ENCODE peak calls at places on chromosomes 6 and 20, in six cellular contexts. C is ascending aorta, I is heart left ventricle, W is AG04450, H is ovary, O is cardiac muscle cell. S is an unnamed sample.

GRCh38 chr6:26155066-26155925 is 68.1 kb downstream of the HFE start:
- DNase-seq in C (no peak), I (peak), W (no peak), H (peak), O (peak), S (no peak)

GRCh38 chr6:38476141-38476540 is 163.6 kb downstream of the BTBD9 start:
- DNase-seq in C (no peak), I (no peak), W (no peak), H (no peak), O (no peak), S (peak)

GRCh38 chr6:66508433-66508832 is 801.4 kb upstream of the EYS start:
- DNase-seq in C (no peak), I (no peak), W (peak), H (no peak), O (no peak), S (no peak)

GRCh38 chr6:150202404-150202803 is 59.6 kb downstream of the PPP1R14C start:
- DNase-seq in C (no peak), I (peak), W (no peak), H (no peak), O (no peak), S (no peak)

GRCh38 chr20:25072226-25072811 is 9.6 kb downstream of the VSX1 start:
- DNase-seq in C (peak), I (peak), W (no peak), H (no peak), O (peak), S (no peak)

GRCh38 chr6:64013061-64013410 is 377.4 kb downstream of the PHF3 start:
- DNase-seq in C (no peak), I (no peak), W (no peak), H (no peak), O (peak), S (no peak)

GRCh38 chr6:125944434-125944816 is 12.1 kb upstream of the HINT3 start:
- DNase-seq in C (peak), I (peak), W (no peak), H (peak), O (peak), S (no peak)

GRCh38 chr20:63378626-63379025 is 17.5 kb upstream of the CHRNA4 start:
- DNase-seq in C (no peak), I (no peak), W (no peak), H (no peak), O (no peak), S (no peak)

GRCh38 chr6:10441004-10441654 is 26.3 kb upstream of the TFAP2A start:
- DNase-seq in C (no peak), I (no peak), W (peak), H (no peak), O (peak), S (peak)

GRCh38 chr6:50927816-50928215 is 109.1 kb downstream of the TFAP2B start:
- DNase-seq in C (no peak), I (no peak), W (no peak), H (no peak), O (no peak), S (no peak)

GRCh38 chr6:6461138-6461537 is 127.4 kb upstream of the LY86 start:
- DNase-seq in C (no peak), I (no peak), W (no peak), H (no peak), O (no peak), S (no peak)

GRCh38 chr20:39986231-39986904 is 702.7 kb downstream of the MAFB start:
- DNase-seq in C (peak), I (peak), W (no peak), H (peak), O (peak), S (no peak)

GRCh38 chr6:72363844-72364740 is 257.8 kb upstream of the KCNQ5 start:
- DNase-seq in C (peak), I (no peak), W (peak), H (no peak), O (peak), S (peak)

GRCh38 chr6:15207923-15208322 is 37.9 kb upstream of the JARID2 start:
- DNase-seq in C (no peak), I (no peak), W (no peak), H (no peak), O (peak), S (no peak)

GRCh38 chr6:94190030-94190429 is 770.7 kb upstream of the EPHA7 start:
- DNase-seq in C (no peak), I (no peak), W (no peak), H (no peak), O (no peak), S (no peak)

DNA sequence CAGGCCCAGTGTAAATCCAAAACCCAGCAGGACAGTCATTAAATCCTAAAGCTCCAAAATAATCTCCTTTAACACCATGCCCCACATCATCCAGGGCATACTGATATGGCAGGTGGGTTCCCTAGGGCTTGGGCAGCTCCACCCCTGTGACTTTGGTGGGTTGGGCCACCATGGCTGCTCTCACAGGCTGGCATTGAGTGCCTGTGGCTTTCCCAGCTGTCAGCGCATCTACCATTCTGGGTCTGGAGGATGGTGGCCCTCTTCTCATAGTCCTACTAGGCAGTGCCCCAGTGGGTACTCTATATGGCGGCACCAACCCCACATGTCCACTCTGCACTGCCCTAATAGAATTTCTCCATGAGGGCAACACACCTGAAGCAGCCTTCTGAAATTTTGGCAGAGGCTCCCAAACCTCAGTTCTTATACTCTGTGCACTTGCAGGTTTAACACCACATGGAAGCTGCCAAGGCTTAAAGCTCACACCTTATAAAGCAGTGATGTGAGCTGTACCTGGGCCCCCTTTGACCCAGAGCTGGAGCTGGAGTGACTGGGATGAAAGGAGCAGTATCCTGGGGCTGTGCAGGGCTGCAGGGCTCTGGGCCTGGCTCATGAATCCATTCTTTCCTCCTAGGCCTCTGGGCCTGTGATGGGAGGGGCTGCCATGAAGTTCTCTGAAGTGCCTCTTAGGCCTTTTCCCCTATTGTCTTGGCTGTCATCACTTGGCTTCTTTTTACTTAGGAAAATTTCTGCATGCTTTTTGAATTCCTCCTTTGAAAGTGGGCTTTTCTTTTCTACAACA is 765.5 kb upstream of the EPHA7 start:
- DNase-seq in C (no peak), I (no peak), W (no peak), H (no peak), O (no peak), S (no peak)
- H3K4me3 ChIP-seq in C (no peak), I (no peak), W (no peak), H (no peak), O (no peak), S (no peak)

GRCh38 chr6:111237757-111238260 is 150.5 kb downstream of the SLC16A10 start:
- DNase-seq in C (no peak), I (no peak), W (no peak), H (no peak), O (no peak), S (no peak)
- TF ChIP-seq CTCF in C (no peak), I (no peak), W (no peak), H (no peak), O (no peak), S (no peak)

DNA sequence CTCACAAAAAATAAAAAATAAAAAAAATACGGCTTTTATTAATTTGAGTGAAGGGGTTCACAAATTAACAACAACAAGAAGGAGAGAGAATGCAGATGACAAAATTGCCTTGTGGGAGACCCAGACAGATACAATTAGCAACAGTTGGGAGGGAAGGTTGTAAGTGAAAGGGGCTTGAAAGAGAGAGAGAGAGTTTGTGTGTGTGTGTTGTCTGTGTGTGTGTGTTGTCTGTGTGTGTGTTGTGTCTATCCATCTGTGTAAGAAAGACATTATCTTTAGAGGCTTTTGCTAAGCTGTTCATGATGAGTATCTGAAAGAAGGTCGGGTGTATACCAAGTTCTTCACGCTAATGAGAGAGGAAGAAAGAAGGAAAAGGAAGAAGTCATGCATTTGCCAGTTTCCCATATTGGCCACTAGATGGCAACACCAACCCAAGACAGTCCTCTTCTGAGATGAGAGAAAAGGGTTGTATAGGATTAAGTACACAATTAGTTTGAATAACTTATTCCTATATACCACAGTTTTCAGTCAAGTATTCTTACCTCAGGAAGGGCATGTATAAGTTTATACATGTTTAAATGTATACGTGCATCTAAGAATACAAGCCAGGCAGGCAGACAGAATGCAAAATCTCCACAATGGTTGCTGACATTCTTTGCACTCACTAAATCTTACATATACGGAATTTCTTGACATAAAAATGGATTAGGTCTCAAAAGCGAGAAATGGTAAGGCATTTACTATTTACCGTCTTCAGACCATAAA is 63.7 kb upstream of the CD2AP start:
- DNase-seq in C (no peak), I (no peak), W (peak), H (no peak), O (peak), S (peak)
- H3K4me3 ChIP-seq in C (peak), I (peak), W (peak), H (peak), O (no peak), S (peak)

GRCh38 chr20:36386236-36386635 is 80.1 kb downstream of the DLGAP4 start:
- DNase-seq in C (no peak), I (no peak), W (no peak), H (no peak), O (no peak), S (no peak)

GRCh38 chr20:36385503-36385902 is 79.4 kb downstream of the DLGAP4 start:
- DNase-seq in C (no peak), I (no peak), W (no peak), H (no peak), O (no peak), S (no peak)

GRCh38 chr20:36378686-36379085 is 72.5 kb downstream of the DLGAP4 start:
- DNase-seq in C (no peak), I (no peak), W (no peak), H (no peak), O (no peak), S (no peak)

GRCh38 chr20:36384022-36384619 is 78.0 kb downstream of the DLGAP4 start:
- DNase-seq in C (no peak), I (no peak), W (no peak), H (peak), O (peak), S (no peak)
- TF ChIP-seq CTCF in C (no peak), I (no peak), W (peak), H (no peak), O (peak), S (peak)

GRCh38 chr6:19839237-19839546 is 2.0 kb downstream of the ID4 start:
- DNase-seq in C (no peak), I (no peak), W (no peak), H (no peak), O (no peak), S (no peak)
- H3K4me3 ChIP-seq in C (peak), I (peak), W (peak), H (peak), O (peak), S (peak)

DNA sequence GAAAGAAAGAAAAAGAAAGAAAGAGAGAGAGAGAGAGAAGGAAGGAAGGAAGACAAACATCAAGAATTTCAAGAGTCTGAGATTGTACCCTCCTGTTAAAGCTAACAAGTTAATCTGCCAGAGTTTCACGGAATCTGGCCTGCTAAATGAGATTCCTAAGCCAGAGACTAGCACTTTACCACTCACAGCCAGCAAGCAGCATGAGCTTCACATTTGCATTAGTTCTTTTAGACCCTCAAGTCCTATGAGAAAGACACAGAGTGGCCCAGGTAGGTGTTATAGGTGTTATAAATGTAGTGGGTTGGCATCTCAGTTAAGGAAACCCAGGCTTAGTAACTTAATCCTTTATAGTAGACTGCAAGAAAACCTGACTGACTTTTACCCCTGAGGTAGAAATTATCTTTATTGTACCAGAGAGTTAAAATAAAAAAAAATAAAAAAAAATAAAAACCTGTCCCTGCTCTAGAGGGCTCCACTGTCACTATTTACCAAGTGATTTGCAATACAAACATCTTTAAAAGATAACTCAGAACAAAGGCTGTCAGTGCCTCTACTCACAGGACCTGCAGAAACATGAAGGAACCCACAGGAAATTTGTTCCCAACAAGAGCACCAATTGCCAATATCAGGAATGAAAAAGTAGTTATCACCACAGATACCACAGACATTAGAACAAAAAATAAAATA is 9.7 kb upstream of the IBTK start:
- DNase-seq in C (no peak), I (no peak), W (no peak), H (no peak), O (no peak), S (no peak)
- TF ChIP-seq CTCF in C (no peak), I (no peak), W (no peak), H (no peak), O (peak), S (peak)

GRCh38 chr6:56691201-56691595 is 48.5 kb upstream of the DST start:
- DNase-seq in C (no peak), I (no peak), W (no peak), H (no peak), O (no peak), S (no peak)
- H3K4me3 ChIP-seq in C (peak), I (peak), W (peak), H (no peak), O (no peak), S (peak)

DNA sequence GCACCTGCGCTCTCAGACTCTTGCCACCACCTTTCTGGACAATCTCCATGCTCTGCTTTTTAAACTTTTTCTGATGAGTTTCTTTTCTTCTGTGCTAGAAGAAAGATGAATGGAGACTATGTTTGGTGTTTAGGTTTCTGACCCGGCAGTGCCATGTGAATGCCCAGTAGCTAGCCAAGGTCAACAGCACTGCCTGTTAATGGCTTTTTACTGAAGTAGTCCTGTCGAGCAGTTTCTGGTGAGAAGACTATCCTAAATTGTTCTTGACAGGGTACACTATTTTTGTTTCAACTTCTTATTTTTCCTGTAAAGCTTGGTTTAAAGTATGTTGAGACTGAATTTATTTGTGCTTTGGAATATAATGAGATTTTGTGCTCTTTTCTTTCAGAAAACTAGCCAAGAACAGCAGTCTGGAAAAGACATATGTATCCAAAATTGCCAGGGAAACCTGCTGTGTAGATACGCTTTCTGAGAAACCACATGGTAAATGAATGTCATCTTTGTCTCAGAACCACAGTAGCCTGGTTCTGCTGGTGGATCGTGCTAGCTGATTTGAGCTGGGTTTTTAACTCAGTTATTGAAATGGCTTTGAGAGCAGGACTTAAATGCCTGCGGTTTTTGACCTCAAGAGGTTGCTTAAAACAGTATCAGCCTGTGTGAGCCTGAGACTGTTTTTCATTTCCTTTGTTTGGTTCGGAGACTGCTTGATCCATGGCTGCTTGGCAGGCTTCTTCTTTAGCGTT is 48.1 kb downstream of the KCNS1 start:
- DNase-seq in C (no peak), I (no peak), W (no peak), H (no peak), O (peak), S (peak)
- TF ChIP-seq CTCF in C (no peak), I (no peak), W (no peak), H (no peak), O (no peak), S (no peak)

S was measured in AG09309.